ENCODE peak calls at places on chromosome 9, in six cellular contexts. One of them, this sample, is unnamed.

GRCh38 chr9:86944974-86945867 is 2.1 kb downstream of the GAS1 start:
- DNase-seq in A549: no peak
- DNase-seq in CD8-positive, alpha-beta T cell: no peak
- DNase-seq in sigmoid colon: peak; percentile 71
- DNase-seq in kidney epithelial cell: no peak
- DNase-seq in HL-60: no peak
- DNase-seq in this sample: peak; percentile 18

GRCh38 chr9:137369111-137369787 is 53.7 kb downstream of the EXD3 start:
- DNase-seq in A549: no peak
- DNase-seq in CD8-positive, alpha-beta T cell: no peak
- DNase-seq in sigmoid colon: peak; percentile 56
- DNase-seq in kidney epithelial cell: no peak
- DNase-seq in HL-60: no peak
- DNase-seq in this sample: no peak

GRCh38 chr9:73135394-73135793 is 16.3 kb upstream of the ANXA1 start:
- DNase-seq in A549: no peak
- DNase-seq in CD8-positive, alpha-beta T cell: no peak
- DNase-seq in sigmoid colon: no peak
- DNase-seq in kidney epithelial cell: no peak
- DNase-seq in HL-60: no peak
- DNase-seq in this sample: no peak

GRCh38 chr9:74497750-74498615 is 848 bp downstream of the RORB start:
- DNase-seq in A549: no peak
- DNase-seq in CD8-positive, alpha-beta T cell: no peak
- DNase-seq in sigmoid colon: no peak
- DNase-seq in kidney epithelial cell: no peak
- DNase-seq in HL-60: no peak
- DNase-seq in this sample: peak; percentile 9

GRCh38 chr9:77807846-77808749 is 160.0 kb upstream of the GNA14 start:
- DNase-seq in A549: no peak
- DNase-seq in CD8-positive, alpha-beta T cell: no peak
- DNase-seq in sigmoid colon: no peak
- DNase-seq in kidney epithelial cell: no peak
- DNase-seq in HL-60: no peak
- DNase-seq in this sample: no peak

GRCh38 chr9:73149371-73150067 is 2.1 kb upstream of the ANXA1 start:
- DNase-seq in A549: peak; percentile 57
- DNase-seq in CD8-positive, alpha-beta T cell: no peak
- DNase-seq in sigmoid colon: no peak
- DNase-seq in kidney epithelial cell: peak; percentile 86
- DNase-seq in HL-60: no peak
- DNase-seq in this sample: no peak

GRCh38 chr9:95030920-95031662 is 286.4 kb downstream of the FANCC start:
- DNase-seq in A549: no peak
- DNase-seq in CD8-positive, alpha-beta T cell: no peak
- DNase-seq in sigmoid colon: no peak
- DNase-seq in kidney epithelial cell: no peak
- DNase-seq in HL-60: no peak
- DNase-seq in this sample: no peak

GRCh38 chr9:72290311-72290710 is 74.7 kb downstream of the ZFAND5 start:
- DNase-seq in A549: no peak
- DNase-seq in CD8-positive, alpha-beta T cell: no peak
- DNase-seq in sigmoid colon: no peak
- DNase-seq in kidney epithelial cell: no peak
- DNase-seq in HL-60: no peak
- DNase-seq in this sample: no peak

GRCh38 chr9:95028855-95029219 is 288.7 kb downstream of the FANCC start:
- DNase-seq in A549: no peak
- DNase-seq in CD8-positive, alpha-beta T cell: no peak
- DNase-seq in sigmoid colon: no peak
- DNase-seq in kidney epithelial cell: no peak
- DNase-seq in HL-60: no peak
- DNase-seq in this sample: no peak

GRCh38 chr9:34169125-34169524 is 9.7 kb upstream of the UBAP1 start:
- DNase-seq in A549: no peak
- DNase-seq in CD8-positive, alpha-beta T cell: no peak
- DNase-seq in sigmoid colon: no peak
- DNase-seq in kidney epithelial cell: no peak
- DNase-seq in HL-60: peak; percentile 49
- DNase-seq in this sample: no peak

GRCh38 chr9:21974542-21975409 is 19.4 kb downstream of the CDKN2A start:
- DNase-seq in A549: no peak
- DNase-seq in CD8-positive, alpha-beta T cell: peak; percentile 27
- DNase-seq in sigmoid colon: no peak
- DNase-seq in kidney epithelial cell: no peak
- DNase-seq in HL-60: peak; percentile 86
- DNase-seq in this sample: no peak

GRCh38 chr9:31314241-31314640 is 1070.2 kb upstream of the ACO1 start:
- DNase-seq in A549: no peak
- DNase-seq in CD8-positive, alpha-beta T cell: no peak
- DNase-seq in sigmoid colon: no peak
- DNase-seq in kidney epithelial cell: no peak
- DNase-seq in HL-60: no peak
- DNase-seq in this sample: no peak

GRCh38 chr9:7223981-7224380 is 466.2 kb downstream of the KDM4C start:
- DNase-seq in A549: no peak
- DNase-seq in CD8-positive, alpha-beta T cell: no peak
- DNase-seq in sigmoid colon: no peak
- DNase-seq in kidney epithelial cell: peak; percentile 45
- DNase-seq in HL-60: no peak
- DNase-seq in this sample: no peak

GRCh38 chr9:111691686-111692329 is 30.4 kb downstream of the GNG10 start:
- DNase-seq in A549: peak; percentile 16
- DNase-seq in CD8-positive, alpha-beta T cell: no peak
- DNase-seq in sigmoid colon: no peak
- DNase-seq in kidney epithelial cell: no peak
- DNase-seq in HL-60: no peak
- DNase-seq in this sample: no peak
- TF ChIP-seq CTCF in A549: peak; percentile 66
- TF ChIP-seq CTCF in CD8-positive, alpha-beta T cell: no peak
- TF ChIP-seq CTCF in sigmoid colon: no peak
- TF ChIP-seq CTCF in kidney epithelial cell: peak; percentile 47
- TF ChIP-seq CTCF in HL-60: peak; percentile 6
- TF ChIP-seq CTCF in this sample: peak; percentile 65

GRCh38 chr9:133455936-133456335 is 3.8 kb upstream of the CACFD1 start:
- DNase-seq in A549: no peak
- DNase-seq in CD8-positive, alpha-beta T cell: no peak
- DNase-seq in sigmoid colon: no peak
- DNase-seq in kidney epithelial cell: no peak
- DNase-seq in HL-60: no peak
- DNase-seq in this sample: no peak

GRCh38 chr9:133457748-133458147 is 2.0 kb upstream of the CACFD1 start:
- DNase-seq in A549: no peak
- DNase-seq in CD8-positive, alpha-beta T cell: no peak
- DNase-seq in sigmoid colon: no peak
- DNase-seq in kidney epithelial cell: no peak
- DNase-seq in HL-60: no peak
- DNase-seq in this sample: no peak

GRCh38 chr9:133454943-133455673 is 4.7 kb upstream of the CACFD1 start:
- DNase-seq in A549: no peak
- DNase-seq in CD8-positive, alpha-beta T cell: no peak
- DNase-seq in sigmoid colon: no peak
- DNase-seq in kidney epithelial cell: no peak
- DNase-seq in HL-60: no peak
- DNase-seq in this sample: no peak

GRCh38 chr9:133457233-133457632 is 2.5 kb upstream of the CACFD1 start:
- DNase-seq in A549: no peak
- DNase-seq in CD8-positive, alpha-beta T cell: no peak
- DNase-seq in sigmoid colon: no peak
- DNase-seq in kidney epithelial cell: no peak
- DNase-seq in HL-60: no peak
- DNase-seq in this sample: no peak

GRCh38 chr9:133456409-133456808 is 3.4 kb upstream of the CACFD1 start:
- DNase-seq in A549: no peak
- DNase-seq in CD8-positive, alpha-beta T cell: no peak
- DNase-seq in sigmoid colon: no peak
- DNase-seq in kidney epithelial cell: no peak
- DNase-seq in HL-60: no peak
- DNase-seq in this sample: no peak
- TF ChIP-seq CTCF in A549: no peak
- TF ChIP-seq CTCF in CD8-positive, alpha-beta T cell: no peak
- TF ChIP-seq CTCF in sigmoid colon: no peak
- TF ChIP-seq CTCF in kidney epithelial cell: peak; percentile 8
- TF ChIP-seq CTCF in HL-60: peak; percentile 15
- TF ChIP-seq CTCF in this sample: no peak

GRCh38 chr9:120936764-120937122 is 10.1 kb upstream of the TRAF1 start:
- DNase-seq in A549: no peak
- DNase-seq in CD8-positive, alpha-beta T cell: no peak
- DNase-seq in sigmoid colon: no peak
- DNase-seq in kidney epithelial cell: no peak
- DNase-seq in HL-60: no peak
- DNase-seq in this sample: no peak
- TF ChIP-seq CTCF in A549: no peak
- TF ChIP-seq CTCF in CD8-positive, alpha-beta T cell: peak; percentile 10
- TF ChIP-seq CTCF in sigmoid colon: no peak
- TF ChIP-seq CTCF in kidney epithelial cell: no peak
- TF ChIP-seq CTCF in HL-60: no peak
- TF ChIP-seq CTCF in this sample: no peak

GRCh38 chr9:68974431-68974830 is 39.5 kb downstream of the PRKACG start:
- DNase-seq in A549: no peak
- DNase-seq in CD8-positive, alpha-beta T cell: no peak
- DNase-seq in sigmoid colon: no peak
- DNase-seq in kidney epithelial cell: no peak
- DNase-seq in HL-60: no peak
- DNase-seq in this sample: no peak
- TF ChIP-seq CTCF in A549: no peak
- TF ChIP-seq CTCF in CD8-positive, alpha-beta T cell: no peak
- TF ChIP-seq CTCF in sigmoid colon: no peak
- TF ChIP-seq CTCF in kidney epithelial cell: no peak
- TF ChIP-seq CTCF in HL-60: no peak
- TF ChIP-seq CTCF in this sample: no peak

GRCh38 chr9:98706651-98707103 is 2.1 kb downstream of the GABBR2 start:
- DNase-seq in A549: no peak
- DNase-seq in CD8-positive, alpha-beta T cell: no peak
- DNase-seq in sigmoid colon: no peak
- DNase-seq in kidney epithelial cell: no peak
- DNase-seq in HL-60: peak; percentile 7
- DNase-seq in this sample: no peak

GRCh38 chr9:98709968-98710965 is 1.5 kb upstream of the GABBR2 start:
- DNase-seq in A549: no peak
- DNase-seq in CD8-positive, alpha-beta T cell: no peak
- DNase-seq in sigmoid colon: no peak
- DNase-seq in kidney epithelial cell: no peak
- DNase-seq in HL-60: peak; percentile 19
- DNase-seq in this sample: peak; percentile 18

GRCh38 chr9:98708103-98708932 is 417 bp downstream of the GABBR2 start:
- DNase-seq in A549: no peak
- DNase-seq in CD8-positive, alpha-beta T cell: no peak
- DNase-seq in sigmoid colon: no peak
- DNase-seq in kidney epithelial cell: no peak
- DNase-seq in HL-60: no peak
- DNase-seq in this sample: no peak

GRCh38 chr9:98708933-98709911 is at the start of gene GABBR2:
- DNase-seq in A549: no peak
- DNase-seq in CD8-positive, alpha-beta T cell: no peak
- DNase-seq in sigmoid colon: no peak
- DNase-seq in kidney epithelial cell: no peak
- DNase-seq in HL-60: no peak
- DNase-seq in this sample: peak; percentile 14

GRCh38 chr9:98707158-98708102 is 1.3 kb downstream of the GABBR2 start:
- DNase-seq in A549: peak; percentile 69
- DNase-seq in CD8-positive, alpha-beta T cell: no peak
- DNase-seq in sigmoid colon: no peak
- DNase-seq in kidney epithelial cell: peak; percentile 10
- DNase-seq in HL-60: peak; percentile 47
- DNase-seq in this sample: peak; percentile 74
- TF ChIP-seq CTCF in A549: peak; percentile 54
- TF ChIP-seq CTCF in CD8-positive, alpha-beta T cell: no peak
- TF ChIP-seq CTCF in sigmoid colon: no peak
- TF ChIP-seq CTCF in kidney epithelial cell: peak; percentile 71
- TF ChIP-seq CTCF in HL-60: peak; percentile 12
- TF ChIP-seq CTCF in this sample: peak; percentile 80

GRCh38 chr9:13651526-13651925 is 372.0 kb upstream of the MPDZ start:
- DNase-seq in A549: no peak
- DNase-seq in CD8-positive, alpha-beta T cell: no peak
- DNase-seq in sigmoid colon: no peak
- DNase-seq in kidney epithelial cell: no peak
- DNase-seq in HL-60: no peak
- DNase-seq in this sample: no peak
- TF ChIP-seq CTCF in A549: no peak
- TF ChIP-seq CTCF in CD8-positive, alpha-beta T cell: no peak
- TF ChIP-seq CTCF in sigmoid colon: no peak
- TF ChIP-seq CTCF in kidney epithelial cell: no peak
- TF ChIP-seq CTCF in HL-60: no peak
- TF ChIP-seq CTCF in this sample: no peak

GRCh38 chr9:85505612-85506011 is 236.1 kb downstream of the AGTPBP1 start:
- DNase-seq in A549: no peak
- DNase-seq in CD8-positive, alpha-beta T cell: no peak
- DNase-seq in sigmoid colon: no peak
- DNase-seq in kidney epithelial cell: no peak
- DNase-seq in HL-60: no peak
- DNase-seq in this sample: no peak

GRCh38 chr9:85511746-85512145 is 230.0 kb downstream of the AGTPBP1 start:
- DNase-seq in A549: no peak
- DNase-seq in CD8-positive, alpha-beta T cell: no peak
- DNase-seq in sigmoid colon: no peak
- DNase-seq in kidney epithelial cell: no peak
- DNase-seq in HL-60: no peak
- DNase-seq in this sample: no peak

GRCh38 chr9:85510830-85511504 is 230.8 kb downstream of the AGTPBP1 start:
- DNase-seq in A549: no peak
- DNase-seq in CD8-positive, alpha-beta T cell: no peak
- DNase-seq in sigmoid colon: no peak
- DNase-seq in kidney epithelial cell: no peak
- DNase-seq in HL-60: no peak
- DNase-seq in this sample: no peak

GRCh38 chr9:85502815-85503643 is 238.7 kb downstream of the AGTPBP1 start:
- DNase-seq in A549: no peak
- DNase-seq in CD8-positive, alpha-beta T cell: no peak
- DNase-seq in sigmoid colon: no peak
- DNase-seq in kidney epithelial cell: no peak
- DNase-seq in HL-60: no peak
- DNase-seq in this sample: no peak

DNA sequence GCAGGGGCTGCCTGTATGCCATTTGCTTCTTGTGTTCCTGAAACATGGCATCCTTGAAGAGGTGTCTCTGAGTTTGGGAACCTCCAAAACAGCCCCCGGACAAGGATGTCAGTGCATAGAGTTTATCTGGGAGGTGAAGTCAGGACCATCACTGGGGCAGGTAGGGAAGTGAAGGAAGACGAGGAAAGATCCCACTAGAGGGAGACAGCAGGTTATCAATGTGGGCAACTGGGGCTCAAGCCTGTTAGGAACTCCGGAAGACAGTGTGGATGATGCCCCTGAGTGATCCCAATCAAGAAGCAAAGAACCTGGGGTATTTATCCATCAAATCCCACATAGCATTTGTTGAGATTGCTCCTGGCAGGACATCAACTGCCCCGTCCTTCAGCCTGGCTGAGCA is 233.1 kb downstream of the AGTPBP1 start:
- DNase-seq in A549: no peak
- DNase-seq in CD8-positive, alpha-beta T cell: no peak
- DNase-seq in sigmoid colon: no peak
- DNase-seq in kidney epithelial cell: no peak
- DNase-seq in HL-60: no peak
- DNase-seq in this sample: no peak
- TF ChIP-seq CTCF in A549: no peak
- TF ChIP-seq CTCF in CD8-positive, alpha-beta T cell: no peak
- TF ChIP-seq CTCF in sigmoid colon: no peak
- TF ChIP-seq CTCF in kidney epithelial cell: peak; percentile 8
- TF ChIP-seq CTCF in HL-60: no peak
- TF ChIP-seq CTCF in this sample: no peak

This sample was measured in neural crest cell.